ENCODE peak calls at places on chromosome 15, in six cellular contexts. One of them, this sample, is unnamed.

GRCh38 chr15:98505611-98506031 is 142.7 kb upstream of the IGF1R start:
- DNase-seq in fibroblast of pulmonary artery: no peak
- DNase-seq in GM13977: no peak
- DNase-seq in central memory CD4-positive, alpha-beta T cell: no peak
- DNase-seq in dorsolateral prefrontal cortex: no peak
- DNase-seq in H4: no peak
- DNase-seq in this sample: peak; percentile 47

GRCh38 chr15:66997212-66997611 is 68.2 kb upstream of the SMAD3 start:
- DNase-seq in fibroblast of pulmonary artery: peak; percentile 60
- DNase-seq in GM13977: no peak
- DNase-seq in central memory CD4-positive, alpha-beta T cell: no peak
- DNase-seq in dorsolateral prefrontal cortex: no peak
- DNase-seq in H4: no peak
- DNase-seq in this sample: no peak

GRCh38 chr15:39358441-39359041 is 222.3 kb upstream of the THBS1 start:
- DNase-seq in fibroblast of pulmonary artery: peak; percentile 67
- DNase-seq in GM13977: no peak
- DNase-seq in central memory CD4-positive, alpha-beta T cell: no peak
- DNase-seq in dorsolateral prefrontal cortex: no peak
- DNase-seq in H4: peak; percentile 21
- DNase-seq in this sample: peak; percentile 67

GRCh38 chr15:96732704-96733103 is 402.2 kb downstream of the NR2F2 start:
- DNase-seq in fibroblast of pulmonary artery: no peak
- DNase-seq in GM13977: no peak
- DNase-seq in central memory CD4-positive, alpha-beta T cell: no peak
- DNase-seq in dorsolateral prefrontal cortex: no peak
- DNase-seq in H4: no peak
- DNase-seq in this sample: no peak

GRCh38 chr15:65576669-65577068 is 34.3 kb downstream of the INTS14 start:
- DNase-seq in fibroblast of pulmonary artery: peak; percentile 40
- DNase-seq in GM13977: no peak
- DNase-seq in central memory CD4-positive, alpha-beta T cell: no peak
- DNase-seq in dorsolateral prefrontal cortex: no peak
- DNase-seq in H4: no peak
- DNase-seq in this sample: no peak

GRCh38 chr15:92430067-92430435 is 36.4 kb downstream of the ST8SIA2 start:
- DNase-seq in fibroblast of pulmonary artery: no peak
- DNase-seq in GM13977: no peak
- DNase-seq in central memory CD4-positive, alpha-beta T cell: no peak
- DNase-seq in dorsolateral prefrontal cortex: no peak
- DNase-seq in H4: no peak
- DNase-seq in this sample: no peak

GRCh38 chr15:92613841-92614240 is 41.7 kb downstream of the FAM174B start:
- DNase-seq in fibroblast of pulmonary artery: no peak
- DNase-seq in GM13977: no peak
- DNase-seq in central memory CD4-positive, alpha-beta T cell: no peak
- DNase-seq in dorsolateral prefrontal cortex: peak; percentile 26
- DNase-seq in H4: no peak
- DNase-seq in this sample: no peak

GRCh38 chr15:22893881-22894280 is 55.4 kb downstream of the NIPA2 start:
- DNase-seq in fibroblast of pulmonary artery: no peak
- DNase-seq in GM13977: no peak
- DNase-seq in central memory CD4-positive, alpha-beta T cell: no peak
- DNase-seq in dorsolateral prefrontal cortex: no peak
- DNase-seq in H4: no peak
- DNase-seq in this sample: no peak

GRCh38 chr15:91348812-91349500 is 248.9 kb downstream of the SV2B start:
- DNase-seq in fibroblast of pulmonary artery: no peak
- DNase-seq in GM13977: no peak
- DNase-seq in central memory CD4-positive, alpha-beta T cell: no peak
- DNase-seq in dorsolateral prefrontal cortex: no peak
- DNase-seq in H4: no peak
- DNase-seq in this sample: no peak

GRCh38 chr15:84829428-84829827 is 12.3 kb downstream of the ALPK3 start:
- DNase-seq in fibroblast of pulmonary artery: no peak
- DNase-seq in GM13977: no peak
- DNase-seq in central memory CD4-positive, alpha-beta T cell: no peak
- DNase-seq in dorsolateral prefrontal cortex: no peak
- DNase-seq in H4: no peak
- DNase-seq in this sample: no peak

GRCh38 chr15:64144192-64144564 is 7.4 kb upstream of the SNX22 start:
- DNase-seq in fibroblast of pulmonary artery: no peak
- DNase-seq in GM13977: no peak
- DNase-seq in central memory CD4-positive, alpha-beta T cell: no peak
- DNase-seq in dorsolateral prefrontal cortex: no peak
- DNase-seq in H4: no peak
- DNase-seq in this sample: peak; percentile 9

GRCh38 chr15:35479423-35479822 is 66.5 kb downstream of the DPH6 start:
- DNase-seq in fibroblast of pulmonary artery: no peak
- DNase-seq in GM13977: no peak
- DNase-seq in central memory CD4-positive, alpha-beta T cell: no peak
- DNase-seq in dorsolateral prefrontal cortex: no peak
- DNase-seq in H4: no peak
- DNase-seq in this sample: no peak

GRCh38 chr15:65305776-65306175 is 1.3 kb downstream of the RNU5B-1 start:
- DNase-seq in fibroblast of pulmonary artery: no peak
- DNase-seq in GM13977: no peak
- DNase-seq in central memory CD4-positive, alpha-beta T cell: no peak
- DNase-seq in dorsolateral prefrontal cortex: no peak
- DNase-seq in H4: no peak
- DNase-seq in this sample: no peak

GRCh38 chr15:76840830-76841460 is 64.2 kb downstream of the SCAPER start:
- DNase-seq in fibroblast of pulmonary artery: peak; percentile 65
- DNase-seq in GM13977: no peak
- DNase-seq in central memory CD4-positive, alpha-beta T cell: no peak
- DNase-seq in dorsolateral prefrontal cortex: no peak
- DNase-seq in H4: peak; percentile 29
- DNase-seq in this sample: no peak

GRCh38 chr15:51318382-51319150 is 19.8 kb downstream of the CYP19A1 start:
- DNase-seq in fibroblast of pulmonary artery: peak; percentile 52
- DNase-seq in GM13977: no peak
- DNase-seq in central memory CD4-positive, alpha-beta T cell: no peak
- DNase-seq in dorsolateral prefrontal cortex: no peak
- DNase-seq in H4: no peak
- DNase-seq in this sample: no peak

GRCh38 chr15:77112819-77113569 is 42.1 kb upstream of the TSPAN3 start:
- DNase-seq in fibroblast of pulmonary artery: no peak
- DNase-seq in GM13977: no peak
- DNase-seq in central memory CD4-positive, alpha-beta T cell: no peak
- DNase-seq in dorsolateral prefrontal cortex: no peak
- DNase-seq in H4: no peak
- DNase-seq in this sample: no peak

GRCh38 chr15:66824374-66824773 is 122.3 kb downstream of the SMAD6 start:
- DNase-seq in fibroblast of pulmonary artery: no peak
- DNase-seq in GM13977: no peak
- DNase-seq in central memory CD4-positive, alpha-beta T cell: no peak
- DNase-seq in dorsolateral prefrontal cortex: no peak
- DNase-seq in H4: no peak
- DNase-seq in this sample: peak; percentile 9

GRCh38 chr15:80932989-80933388 is 56.6 kb downstream of the MESD start:
- DNase-seq in fibroblast of pulmonary artery: peak; percentile 52
- DNase-seq in GM13977: no peak
- DNase-seq in central memory CD4-positive, alpha-beta T cell: no peak
- DNase-seq in dorsolateral prefrontal cortex: no peak
- DNase-seq in H4: no peak
- DNase-seq in this sample: peak; percentile 78

GRCh38 chr15:101045835-101046691 is 126.9 kb downstream of the LRRK1 start:
- DNase-seq in fibroblast of pulmonary artery: no peak
- DNase-seq in GM13977: no peak
- DNase-seq in central memory CD4-positive, alpha-beta T cell: no peak
- DNase-seq in dorsolateral prefrontal cortex: no peak
- DNase-seq in H4: no peak
- DNase-seq in this sample: peak; percentile 41

GRCh38 chr15:90530250-90531051 is 728 bp downstream of the CRTC3 start:
- DNase-seq in fibroblast of pulmonary artery: peak; percentile 38
- DNase-seq in GM13977: peak; percentile 80
- DNase-seq in central memory CD4-positive, alpha-beta T cell: peak; percentile 41
- DNase-seq in dorsolateral prefrontal cortex: no peak
- DNase-seq in H4: no peak
- DNase-seq in this sample: peak; percentile 80